ENCODE peak calls at places on chromosomes 7 and 10, in six cellular contexts. One of them, this sample, is unnamed.

GRCh38 chr7:2605608-2606538 is 25.9 kb upstream of the TTYH3 start:
- DNase-seq in neural progenitor cell: no peak
- DNase-seq in GM23248: no peak
- DNase-seq in MM.1S: no peak
- DNase-seq in SK-N-SH: peak; percentile 68
- DNase-seq in HCT116: no peak
- DNase-seq in this sample: no peak

GRCh38 chr10:3067859-3068179 is 471 bp downstream of the PFKP start:
- DNase-seq in GM23248: no peak
- DNase-seq in neural progenitor cell: peak; percentile 43
- DNase-seq in HCT116: no peak
- DNase-seq in MM.1S: no peak
- DNase-seq in SK-N-SH: no peak
- DNase-seq in this sample: no peak

GRCh38 chr10:18204050-18204449 is 63.8 kb downstream of the CACNB2 start:
- DNase-seq in neural progenitor cell: no peak
- DNase-seq in SK-N-SH: peak; percentile 38
- DNase-seq in GM23248: no peak
- DNase-seq in HCT116: no peak
- DNase-seq in MM.1S: no peak
- DNase-seq in this sample: no peak

GRCh38 chr10:27893320-27894014 is 105.4 kb downstream of the ODAD2 start:
- DNase-seq in neural progenitor cell: no peak
- DNase-seq in HCT116: peak; percentile 84
- DNase-seq in MM.1S: no peak
- DNase-seq in GM23248: peak; percentile 49
- DNase-seq in SK-N-SH: no peak
- DNase-seq in this sample: peak; percentile 64

GRCh38 chr7:2575046-2575732 is 16.4 kb downstream of the IQCE start:
- DNase-seq in SK-N-SH: no peak
- DNase-seq in neural progenitor cell: no peak
- DNase-seq in HCT116: no peak
- DNase-seq in GM23248: no peak
- DNase-seq in MM.1S: no peak
- DNase-seq in this sample: no peak

GRCh38 chr10:130359711-130360110 is 223.5 kb downstream of the GLRX3 start:
- DNase-seq in SK-N-SH: no peak
- DNase-seq in HCT116: no peak
- DNase-seq in GM23248: no peak
- DNase-seq in MM.1S: no peak
- DNase-seq in neural progenitor cell: no peak
- DNase-seq in this sample: no peak

GRCh38 chr7:154473360-154473759 is 421.2 kb downstream of the DPP6 start:
- DNase-seq in MM.1S: no peak
- DNase-seq in GM23248: no peak
- DNase-seq in HCT116: no peak
- DNase-seq in SK-N-SH: no peak
- DNase-seq in neural progenitor cell: no peak
- DNase-seq in this sample: no peak

GRCh38 chr10:103772096-103772845 is 83.1 kb downstream of the SH3PXD2A start:
- DNase-seq in neural progenitor cell: peak; percentile 90
- DNase-seq in MM.1S: peak; percentile 84
- DNase-seq in SK-N-SH: peak; percentile 90
- DNase-seq in GM23248: peak; percentile 89
- DNase-seq in HCT116: peak; percentile 62
- DNase-seq in this sample: peak; percentile 56

GRCh38 chr7:24948739-24949138 is 31.2 kb downstream of the OSBPL3 start:
- DNase-seq in neural progenitor cell: no peak
- DNase-seq in SK-N-SH: no peak
- DNase-seq in GM23248: peak; percentile 36
- DNase-seq in HCT116: no peak
- DNase-seq in MM.1S: no peak
- DNase-seq in this sample: no peak

GRCh38 chr10:70296406-70296899 is 12.6 kb upstream of the NPFFR1 start:
- DNase-seq in neural progenitor cell: no peak
- DNase-seq in SK-N-SH: peak; percentile 80
- DNase-seq in MM.1S: no peak
- DNase-seq in HCT116: peak; percentile 44
- DNase-seq in GM23248: peak; percentile 98
- DNase-seq in this sample: peak; percentile 96

GRCh38 chr10:91434041-91434440 is 23.9 kb downstream of the HECTD2 start:
- DNase-seq in HCT116: no peak
- DNase-seq in MM.1S: no peak
- DNase-seq in SK-N-SH: no peak
- DNase-seq in GM23248: peak; percentile 51
- DNase-seq in neural progenitor cell: no peak
- DNase-seq in this sample: peak; percentile 55

GRCh38 chr10:66215921-66216320 is 709.9 kb upstream of the LRRTM3 start:
- DNase-seq in MM.1S: no peak
- DNase-seq in SK-N-SH: no peak
- DNase-seq in neural progenitor cell: no peak
- DNase-seq in GM23248: no peak
- DNase-seq in HCT116: no peak
- DNase-seq in this sample: no peak

GRCh38 chr7:135662123-135662372 is 266 bp upstream of the STMP1 start:
- DNase-seq in HCT116: no peak
- DNase-seq in SK-N-SH: no peak
- DNase-seq in neural progenitor cell: no peak
- DNase-seq in MM.1S: no peak
- DNase-seq in GM23248: no peak
- DNase-seq in this sample: no peak

GRCh38 chr7:135665072-135665471 is 2.8 kb downstream of the STMP1 start:
- DNase-seq in GM23248: no peak
- DNase-seq in HCT116: no peak
- DNase-seq in neural progenitor cell: no peak
- DNase-seq in MM.1S: no peak
- DNase-seq in SK-N-SH: no peak
- DNase-seq in this sample: no peak

GRCh38 chr7:135662373-135663114 is at the start of gene STMP1:
- DNase-seq in neural progenitor cell: peak; percentile 97
- DNase-seq in HCT116: peak; percentile 85
- DNase-seq in GM23248: peak; percentile 99
- DNase-seq in SK-N-SH: peak; percentile 100
- DNase-seq in MM.1S: peak; percentile 99
- DNase-seq in this sample: peak; percentile 92

GRCh38 chr7:135666156-135666555 is 3.8 kb downstream of the STMP1 start:
- DNase-seq in HCT116: no peak
- DNase-seq in SK-N-SH: no peak
- DNase-seq in MM.1S: no peak
- DNase-seq in neural progenitor cell: no peak
- DNase-seq in GM23248: peak; percentile 58
- DNase-seq in this sample: no peak

GRCh38 chr7:135664046-135664589 is 1.8 kb downstream of the STMP1 start:
- DNase-seq in MM.1S: no peak
- DNase-seq in neural progenitor cell: no peak
- DNase-seq in SK-N-SH: no peak
- DNase-seq in HCT116: no peak
- DNase-seq in GM23248: peak; percentile 76
- DNase-seq in this sample: no peak
- TF ChIP-seq EZH2phosphoT487 in MM.1S: no peak
- TF ChIP-seq EZH2phosphoT487 in neural progenitor cell: no peak
- TF ChIP-seq EZH2phosphoT487 in SK-N-SH: no peak
- TF ChIP-seq EZH2phosphoT487 in HCT116: no peak
- TF ChIP-seq EZH2phosphoT487 in GM23248: no peak
- TF ChIP-seq EZH2phosphoT487 in this sample: no peak

DNA sequence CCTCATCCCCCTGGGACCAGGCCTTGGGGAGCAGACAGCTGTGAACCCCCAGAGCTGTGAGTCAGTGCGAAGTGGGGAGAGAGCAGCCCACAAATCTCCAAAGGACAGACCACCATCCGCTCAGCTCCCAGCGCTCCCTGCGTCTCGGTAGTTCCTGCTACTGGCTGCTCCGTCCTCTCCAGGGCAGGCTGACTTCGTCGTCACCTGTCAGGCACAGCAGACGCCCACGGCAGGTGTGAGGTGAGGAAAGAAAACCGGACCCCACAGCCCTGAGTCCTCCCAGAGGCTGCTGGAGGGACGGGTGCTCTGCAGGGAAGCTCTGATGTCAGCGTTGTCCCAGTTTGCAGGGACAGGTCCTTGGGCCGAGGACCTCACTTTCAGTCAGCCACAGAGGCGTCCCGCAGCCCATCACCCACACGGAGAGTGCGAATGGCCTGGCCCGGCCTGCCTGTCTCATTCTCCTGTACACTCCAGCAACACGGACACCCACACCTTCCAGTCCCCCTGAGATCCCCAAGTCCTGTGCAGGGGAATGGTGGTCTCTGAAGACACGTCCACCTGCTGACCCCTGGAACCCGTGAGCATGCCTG is 95.2 kb downstream of the DNAJB6 start:
- DNase-seq in neural progenitor cell: no peak
- DNase-seq in GM23248: no peak
- DNase-seq in HCT116: no peak
- DNase-seq in SK-N-SH: no peak
- DNase-seq in MM.1S: no peak
- DNase-seq in this sample: no peak
- H2AFZ ChIP-seq in neural progenitor cell: peak overlapping the region; percentile 36
- H2AFZ ChIP-seq in GM23248: peak overlapping the region; percentile 74
- H2AFZ ChIP-seq in HCT116: peak overlapping the region; percentile 74
- H2AFZ ChIP-seq in SK-N-SH: no peak overlapping the region
- H2AFZ ChIP-seq in MM.1S: no peak overlapping the region
- H2AFZ ChIP-seq in this sample: peak overlapping the region; percentile 71

DNA sequence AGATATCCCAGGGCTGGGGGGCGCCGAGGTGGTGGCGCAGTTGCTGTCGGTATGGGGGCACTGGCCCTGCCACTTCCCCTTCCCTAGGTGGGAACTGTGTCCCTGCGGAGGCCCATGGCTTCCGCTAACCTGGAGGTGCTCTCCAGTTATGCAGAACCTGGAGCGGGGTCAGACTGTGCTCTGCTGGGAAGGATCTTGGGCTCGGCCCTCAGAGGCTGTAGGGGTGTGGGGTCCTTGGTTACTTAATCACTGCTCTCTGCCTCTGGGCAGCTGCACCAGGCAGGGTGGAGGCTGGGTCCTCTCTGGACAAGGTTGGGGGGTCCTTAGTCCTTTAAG is 2.4 kb downstream of the BRI3 start:
- DNase-seq in SK-N-SH: no peak
- DNase-seq in neural progenitor cell: no peak
- DNase-seq in MM.1S: no peak
- DNase-seq in HCT116: no peak
- DNase-seq in GM23248: peak; percentile 59
- DNase-seq in this sample: no peak
- H3K9ac ChIP-seq in SK-N-SH: peak overlapping the region; percentile 96
- H3K9ac ChIP-seq in neural progenitor cell: no peak overlapping the region
- H3K9ac ChIP-seq in MM.1S: no peak overlapping the region
- H3K9ac ChIP-seq in HCT116: peak overlapping the region; percentile 95
- H3K9ac ChIP-seq in GM23248: peak overlapping the region; percentile 95
- H3K9ac ChIP-seq in this sample: peak overlapping the region; percentile 97

DNA sequence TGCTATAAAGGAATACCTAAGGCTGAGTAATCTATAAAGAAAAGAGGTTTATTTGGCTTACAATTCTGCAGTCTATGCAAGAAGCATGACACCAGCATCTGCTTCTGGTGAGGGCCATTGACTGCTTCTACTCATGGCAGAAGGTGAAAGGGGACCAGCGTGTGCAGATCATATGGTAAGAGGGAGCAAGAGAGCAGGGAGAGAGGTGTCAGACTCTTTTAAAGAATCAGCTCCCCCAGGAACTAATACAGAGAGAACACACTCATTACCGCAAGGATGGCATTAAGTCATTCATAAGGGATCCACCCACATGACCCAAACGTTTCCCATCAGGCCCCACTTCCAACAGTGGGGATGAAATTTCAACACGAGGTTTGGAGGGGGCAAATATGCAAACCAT is 3.5 kb upstream of the COL28A1 start:
- DNase-seq in HCT116: no peak
- DNase-seq in neural progenitor cell: no peak
- DNase-seq in MM.1S: no peak
- DNase-seq in GM23248: no peak
- DNase-seq in SK-N-SH: no peak
- DNase-seq in this sample: no peak
- TF ChIP-seq EZH2phosphoT487 in HCT116: no peak
- TF ChIP-seq EZH2phosphoT487 in neural progenitor cell: no peak
- TF ChIP-seq EZH2phosphoT487 in MM.1S: no peak
- TF ChIP-seq EZH2phosphoT487 in GM23248: no peak
- TF ChIP-seq EZH2phosphoT487 in SK-N-SH: no peak
- TF ChIP-seq EZH2phosphoT487 in this sample: no peak

DNA sequence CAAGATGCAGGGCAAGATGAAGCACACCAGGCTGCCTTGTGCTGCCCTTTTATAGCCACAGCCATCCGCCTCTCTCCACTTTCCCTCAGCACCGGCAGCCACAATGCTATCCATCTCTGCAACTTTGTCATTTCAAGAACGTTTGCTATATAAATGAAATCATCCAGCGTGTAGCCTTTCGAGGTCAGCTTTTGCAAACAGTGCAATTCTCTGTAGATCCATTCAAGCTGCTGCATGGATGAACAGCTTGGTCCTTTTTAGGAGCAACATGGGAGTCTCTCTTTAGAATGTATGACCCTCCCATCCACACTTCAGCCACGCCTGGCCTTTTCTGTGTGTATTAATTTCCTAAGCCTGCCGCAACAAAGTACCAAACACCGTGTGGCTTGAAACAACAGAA is 6.5 kb upstream of the IL15RA start:
- DNase-seq in neural progenitor cell: no peak
- DNase-seq in HCT116: no peak
- DNase-seq in MM.1S: no peak
- DNase-seq in GM23248: no peak
- DNase-seq in SK-N-SH: no peak
- DNase-seq in this sample: no peak
- H2AFZ ChIP-seq in neural progenitor cell: no peak overlapping the region
- H2AFZ ChIP-seq in HCT116: no peak overlapping the region
- H2AFZ ChIP-seq in MM.1S: no peak overlapping the region
- H2AFZ ChIP-seq in GM23248: no peak overlapping the region
- H2AFZ ChIP-seq in SK-N-SH: no peak overlapping the region
- H2AFZ ChIP-seq in this sample: no peak overlapping the region

This sample was measured in PC-3.